ENCODE peak calls at places on chromosomes 7 and 10, in five cellular contexts. W, D, H, Z and S are unnamed samples.

GRCh38 chr10:96025566-96025965 is 17.8 kb upstream of the CCNJ start:
- DNase-seq in W (no peak), D (peak), H (no peak), Z (no peak), S (no peak)

GRCh38 chr7:99050971-99051370 is 92.9 kb downstream of the SMURF1 start:
- DNase-seq in W (no peak), D (no peak), H (no peak), Z (no peak), S (no peak)

GRCh38 chr7:13880789-13881188 is 108.7 kb downstream of the ETV1 start:
- DNase-seq in W (no peak), D (peak), H (no peak), Z (no peak), S (no peak)

GRCh38 chr10:117483056-117483590 is 59.4 kb upstream of the EMX2 start:
- DNase-seq in W (no peak), D (no peak), H (no peak), Z (no peak), S (no peak)

GRCh38 chr7:4774804-4775280 is 581 bp upstream of the AP5Z1 start:
- DNase-seq in W (peak), D (peak), H (peak), Z (peak), S (peak)

GRCh38 chr7:41457832-41458437 is 245.0 kb downstream of the INHBA start:
- DNase-seq in W (no peak), D (no peak), H (no peak), Z (no peak), S (no peak)

GRCh38 chr7:108522780-108523179 is 3.2 kb downstream of the PNPLA8 start:
- DNase-seq in W (no peak), D (no peak), H (no peak), Z (no peak), S (no peak)

GRCh38 chr10:34262965-34263364 is 552.1 kb downstream of the PARD3 start:
- DNase-seq in W (no peak), D (no peak), H (no peak), Z (no peak), S (no peak)

GRCh38 chr10:119659951-119660350 is 8.8 kb downstream of the BAG3 start:
- DNase-seq in W (no peak), D (no peak), H (no peak), Z (no peak), S (no peak)
- TF ChIP-seq POLR2AphosphoS5 in W (no peak), D (no peak), H (no peak), Z (no peak), S (no peak)

DNA sequence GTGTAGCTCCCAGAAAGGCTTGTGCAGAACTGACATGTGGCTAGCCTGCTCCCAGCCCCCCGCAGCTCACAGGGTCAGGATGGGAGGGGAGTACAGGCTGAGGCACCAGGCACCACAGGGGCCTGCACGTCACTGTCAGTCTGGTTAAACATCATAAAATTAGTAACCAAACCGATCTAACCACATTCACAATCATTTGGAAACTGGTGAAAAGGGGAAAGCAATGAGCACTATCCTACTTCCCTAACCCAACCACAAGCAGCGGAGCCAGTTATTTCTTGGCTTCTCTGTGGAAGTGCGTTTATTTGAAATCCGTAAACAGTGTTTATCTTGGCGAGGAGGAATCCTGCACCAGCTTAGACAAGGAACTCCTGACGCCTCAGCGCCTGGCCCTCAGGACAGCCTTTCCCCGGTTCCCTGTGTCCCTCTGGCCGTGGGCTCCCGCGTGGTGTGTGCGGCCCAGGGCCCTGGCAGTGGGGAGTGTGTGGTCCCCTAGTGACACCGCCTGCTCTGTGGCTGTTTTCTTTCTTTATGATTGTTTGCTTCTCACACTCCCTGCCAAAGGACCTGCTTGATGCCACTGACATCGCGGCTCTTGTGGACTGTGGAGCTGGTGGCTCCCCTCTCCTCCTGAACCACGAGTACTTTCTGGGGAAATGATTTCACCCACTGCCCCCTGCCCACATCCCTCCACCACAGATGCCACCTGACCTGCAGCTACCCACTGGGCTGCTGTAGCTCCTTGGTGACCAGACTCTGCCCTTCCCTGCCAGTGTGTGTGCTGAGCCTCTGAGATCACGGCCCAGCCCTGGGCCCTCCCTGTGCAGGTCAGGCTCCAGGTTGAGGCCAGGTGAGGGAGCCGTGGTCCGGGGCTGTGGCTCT is 38.0 kb downstream of the INPP5A start:
- DNase-seq in W (peak), D (no peak), H (no peak), Z (peak), S (peak)
- TF ChIP-seq POLR2AphosphoS5 in W (no peak), D (no peak), H (no peak), Z (peak), S (no peak)

DNA sequence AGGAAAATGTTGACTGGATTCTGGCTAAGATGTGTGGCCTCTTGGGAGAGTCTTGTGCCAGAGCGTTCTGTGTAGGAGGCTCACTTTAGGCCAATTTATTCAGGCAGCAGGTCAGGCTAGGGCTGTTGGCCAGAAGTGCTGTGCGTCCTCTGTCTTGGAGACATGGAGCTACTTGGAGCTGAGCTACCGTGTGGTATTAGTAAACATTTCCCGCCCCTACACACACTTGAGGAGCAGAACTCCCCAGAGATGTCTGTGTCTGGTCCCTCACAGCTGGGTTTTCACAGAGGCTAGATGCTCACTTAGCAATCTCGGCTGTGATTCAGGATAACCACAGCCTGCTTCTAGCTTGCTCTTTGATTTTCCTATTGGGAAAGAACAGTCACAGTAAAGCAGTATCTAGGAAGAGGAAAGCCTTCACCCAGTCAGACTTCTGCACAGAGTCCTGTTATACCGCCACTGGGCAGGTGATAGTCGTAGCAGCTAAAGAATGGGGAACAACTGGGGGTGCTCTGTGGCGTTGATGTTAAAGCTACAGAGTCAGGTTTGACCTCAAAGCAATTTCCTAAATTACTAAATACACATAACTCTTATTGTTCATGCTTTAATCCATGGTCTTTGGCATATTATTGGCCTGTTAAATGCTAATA is 86.7 kb downstream of the MDFIC start:
- DNase-seq in W (peak), D (no peak), H (no peak), Z (no peak), S (no peak)
- TF ChIP-seq POLR2AphosphoS5 in W (no peak), D (no peak), H (no peak), Z (no peak), S (no peak)

DNA sequence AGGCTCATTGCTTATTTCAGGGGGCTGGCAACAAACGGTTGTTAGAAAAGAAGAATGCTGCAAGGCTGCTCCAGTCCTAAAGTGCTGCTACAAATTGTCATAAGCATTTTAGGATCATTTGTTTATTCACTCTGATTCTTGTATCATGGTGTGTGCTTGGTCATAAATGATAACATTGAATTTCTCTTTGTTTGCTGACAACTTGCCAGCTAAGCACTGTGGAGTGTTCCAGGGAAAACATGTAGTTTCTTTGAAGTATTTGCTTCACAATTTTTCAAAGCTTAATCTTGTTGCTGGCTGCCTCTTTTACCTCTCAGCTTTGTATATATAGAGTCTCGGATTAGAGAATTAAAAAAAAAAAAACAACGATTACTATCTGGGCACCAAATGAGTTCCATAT is 263.0 kb downstream of the PHF14 start:
- DNase-seq in W (no peak), D (no peak), H (no peak), Z (no peak), S (peak)
- TF ChIP-seq POLR2AphosphoS5 in W (no peak), D (no peak), H (no peak), Z (no peak), S (no peak)

DNA sequence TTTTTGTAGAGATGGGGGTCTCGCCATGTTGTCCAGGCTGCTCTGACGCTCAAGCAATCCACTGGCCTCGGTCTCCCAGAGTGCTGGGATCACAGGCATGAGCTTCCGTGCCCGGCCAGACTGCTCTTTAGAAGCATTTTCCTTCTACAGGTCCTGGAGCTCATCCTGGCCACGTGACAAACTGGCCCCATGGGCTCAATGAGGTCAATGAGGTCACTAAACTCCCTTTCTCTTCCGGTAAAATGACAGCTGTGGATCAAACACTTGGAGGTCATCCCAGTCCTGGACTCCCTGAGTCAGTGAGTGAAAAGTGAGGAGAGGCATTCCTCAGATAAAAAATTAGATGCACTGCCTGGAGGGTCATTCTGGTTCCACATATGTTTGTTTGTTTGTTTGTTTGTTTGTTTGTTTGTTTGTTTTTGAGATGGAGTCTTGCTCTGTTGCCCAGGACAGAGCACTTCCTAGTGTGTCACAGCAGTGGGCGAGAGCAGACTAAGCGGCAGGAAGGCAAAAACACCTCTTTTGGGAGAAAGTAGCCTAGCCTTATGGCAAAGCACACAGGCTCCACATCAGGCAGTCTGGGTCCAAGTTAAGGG is 134.9 kb downstream of the TNS3 start:
- DNase-seq in W (no peak), D (no peak), H (no peak), Z (no peak), S (no peak)
- TF ChIP-seq POLR2AphosphoS5 in W (no peak), D (no peak), H (no peak), Z (peak), S (no peak)

GRCh38 chr10:15601819-15602218 is 117.9 kb downstream of the ITGA8 start:
- DNase-seq in W (no peak), D (no peak), H (no peak), Z (no peak), S (no peak)
- TF ChIP-seq POLR2AphosphoS5 in W (no peak), D (no peak), H (no peak), Z (no peak), S (no peak)